ENCODE peak calls at places on chromosomes 6 and 20, in seven cellular contexts. T, N, Y, K, P, J and H are unnamed samples.

GRCh38 chr20:7776148-7776547 is 164.1 kb downstream of the HAO1 start:
- DNase-seq in P (no peak), J (no peak), T (no peak), N (no peak), Y (no peak), K (no peak), H (no peak)

GRCh38 chr20:17663040-17663399 is 19.0 kb downstream of the RRBP1 start:
- DNase-seq in T (no peak), Y (no peak), P (peak), N (no peak), K (no peak), J (peak), H (no peak)

GRCh38 chr6:84860954-84861353 is 96.6 kb upstream of the TBX18 start:
- DNase-seq in N (no peak), P (no peak), K (no peak), J (no peak), T (no peak), Y (no peak), H (no peak)

GRCh38 chr6:152301021-152301805 is 335.9 kb downstream of the SYNE1 start:
- DNase-seq in N (no peak), Y (no peak), P (no peak), J (no peak), K (no peak), T (no peak), H (no peak)

GRCh38 chr6:123965894-123966293 is 162.2 kb downstream of the NKAIN2 start:
- DNase-seq in Y (no peak), T (no peak), N (no peak), P (no peak), K (peak), J (no peak), H (no peak)

GRCh38 chr6:128167552-128167951 is 266.7 kb upstream of the THEMIS start:
- DNase-seq in P (no peak), N (no peak), T (no peak), K (no peak), Y (no peak), J (no peak), H (no peak)

GRCh38 chr20:57256205-57256604 is 10.2 kb downstream of the BMP7 start:
- DNase-seq in J (no peak), P (no peak), K (no peak), Y (no peak), T (no peak), N (no peak), H (no peak)

GRCh38 chr6:144365176-144365710 is 80.1 kb downstream of the UTRN start:
- DNase-seq in T (no peak), K (no peak), P (no peak), N (no peak), Y (no peak), J (no peak), H (no peak)

GRCh38 chr6:98833101-98834059 is 994 bp upstream of the POU3F2 start:
- DNase-seq in J (peak), N (no peak), Y (no peak), T (no peak), P (peak), K (peak), H (no peak)

GRCh38 chr6:99276747-99277146 is 72.7 kb downstream of the FAXC start:
- DNase-seq in Y (no peak), T (no peak), P (no peak), J (no peak), N (no peak), K (no peak), H (no peak)

DNA sequence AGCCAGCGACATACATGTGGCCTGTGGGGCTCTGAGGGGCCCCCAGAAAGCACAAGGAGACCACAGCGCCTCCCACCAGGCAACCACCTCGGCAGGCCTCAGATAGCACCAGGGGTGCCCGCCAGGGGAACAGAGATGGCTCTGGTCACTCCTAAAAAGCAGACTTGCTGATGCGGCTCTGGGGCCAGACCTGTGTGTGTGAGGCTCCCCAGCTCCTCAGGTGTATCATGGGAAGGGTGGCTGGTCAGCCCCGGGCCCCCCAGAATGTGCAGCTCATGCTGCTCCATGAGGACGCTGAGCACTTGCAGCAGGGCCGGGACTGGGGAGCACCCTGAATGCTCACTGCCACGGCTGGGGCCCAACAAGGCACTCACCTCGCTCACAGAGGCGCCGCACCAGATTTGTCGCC is 60.2 kb downstream of the PYGB start:
- DNase-seq in P (peak), T (no peak), N (no peak), J (peak), Y (no peak), K (no peak), H (no peak)
- H3K27ac ChIP-seq in P (no peak), T (peak), N (peak), J (no peak), Y (no peak), K (no peak), H (no peak)

GRCh38 chr6:35311390-35312075 is 13.9 kb downstream of the DEF6 start:
- DNase-seq in Y (peak), K (no peak), P (no peak), N (no peak), T (peak), J (peak), H (no peak)
- TF ChIP-seq POLR2AphosphoS5 in Y (no peak), K (no peak), P (no peak), N (no peak), T (no peak), J (no peak), H (no peak)

GRCh38 chr6:149185799-149186357 is 131.6 kb upstream of the TAB2 start:
- DNase-seq in K (no peak), Y (no peak), N (no peak), J (no peak), T (no peak), P (no peak), H (no peak)
- H3K27ac ChIP-seq in K (no peak), Y (no peak), N (no peak), J (no peak), T (no peak), P (no peak), H (no peak)

DNA sequence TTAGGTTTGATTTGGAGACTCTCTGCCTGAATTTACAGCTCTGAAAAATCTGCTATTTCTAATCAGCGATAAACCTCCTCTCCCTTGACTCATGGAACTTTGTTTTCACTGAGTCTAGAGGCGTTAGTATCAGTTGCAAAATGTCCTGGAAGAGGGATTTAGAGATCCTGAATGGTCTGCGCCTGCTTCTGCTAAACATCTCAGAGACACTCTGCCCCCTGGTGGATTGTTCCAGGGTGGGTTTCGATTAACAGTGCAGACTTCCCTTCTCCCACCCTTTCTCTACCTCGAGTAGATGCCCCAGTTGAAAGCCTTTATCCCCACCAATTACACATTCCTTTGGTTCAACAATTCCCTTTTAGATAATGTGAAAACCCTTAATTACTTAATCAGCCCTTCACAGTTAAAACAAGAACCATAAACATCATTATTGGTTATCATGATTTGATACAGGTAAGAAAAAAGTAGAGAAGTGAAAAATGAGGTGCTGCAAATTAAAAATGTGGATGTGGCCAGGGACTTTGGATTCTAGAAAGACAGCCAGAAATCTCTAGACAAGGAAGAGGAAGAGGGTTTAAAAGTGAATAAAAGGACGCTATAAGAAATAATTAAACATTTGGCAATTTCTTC is 5.5 kb downstream of the HTR1B start:
- DNase-seq in P (peak), N (peak), K (peak), T (peak), Y (no peak), J (no peak), H (no peak)
- TF ChIP-seq POLR2AphosphoS5 in P (no peak), N (no peak), K (no peak), T (no peak), Y (no peak), J (no peak), H (no peak)

DNA sequence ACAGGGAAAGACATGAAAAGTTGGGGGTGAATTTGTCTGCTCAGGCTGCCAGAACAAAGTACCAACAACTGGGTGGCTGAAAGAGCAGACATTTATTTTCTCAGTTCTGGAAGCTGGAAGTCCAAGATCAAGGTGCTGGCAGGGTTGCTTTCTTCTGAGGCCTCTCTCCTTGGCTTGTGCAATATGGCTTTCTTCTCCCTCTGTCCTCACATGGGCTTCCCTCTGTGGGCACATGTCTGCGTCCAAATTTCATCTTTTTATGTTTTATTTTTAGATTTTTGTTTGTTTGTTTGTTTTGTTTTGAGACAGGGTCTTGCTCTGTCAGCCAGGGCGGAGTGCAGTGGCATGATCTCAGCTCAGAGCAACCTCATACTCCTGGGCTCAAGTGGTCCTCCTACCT is 6.2 kb upstream of the SYNJ2 start:
- DNase-seq in K (no peak), P (no peak), N (no peak), J (no peak), Y (no peak), T (no peak), H (peak)
- H3K27ac ChIP-seq in K (no peak), P (no peak), N (no peak), J (no peak), Y (no peak), T (no peak), H (no peak)